ENCODE peak calls at places on chromosomes 4 and X, in four cellular contexts. A, S, O and M are unnamed samples.

GRCh38 chrX:10902001-10902400 is 209.1 kb upstream of the HCCS start:
- DNase-seq in S (no peak), A (no peak), O (no peak), M (no peak)

GRCh38 chr4:3862640-3863420 is 96.6 kb downstream of the ADRA2C start:
- DNase-seq in A (peak; percentile 43), S (no peak), O (peak; percentile 94), M (peak; percentile 80)

GRCh38 chr4:73976716-73977115 is 5.1 kb downstream of the PF4 start:
- DNase-seq in S (no peak), O (no peak), A (no peak), M (no peak)

GRCh38 chr4:82780398-82781231 is 18.0 kb downstream of the SCD5 start:
- DNase-seq in A (peak; percentile 86), O (peak; percentile 21), S (peak; percentile 97), M (no peak)

GRCh38 chr4:151184523-151185458 is 85.4 kb downstream of the RPS3A start:
- DNase-seq in O (no peak), A (no peak), S (no peak), M (no peak)

GRCh38 chr4:98284640-98285046 is 23.5 kb downstream of the RAP1GDS1 start:
- DNase-seq in A (no peak), S (no peak), O (peak; percentile 91), M (no peak)

GRCh38 chrX:49754238-49754857 is 58.6 kb upstream of the PAGE1 start:
- DNase-seq in O (peak; percentile 60), S (peak; percentile 48), A (no peak), M (peak; percentile 4)

GRCh38 chr4:109298279-109299010 is 4.0 kb downstream of the COL25A1 start:
- DNase-seq in O (peak; percentile 61), A (no peak), S (no peak), M (no peak)

GRCh38 chr4:8586671-8587468 is 5.7 kb upstream of the CPZ start:
- DNase-seq in O (no peak), S (no peak), A (no peak), M (no peak)

GRCh38 chr4:184250795-184251679 is 33.4 kb upstream of the ENPP6 start:
- DNase-seq in O (peak; percentile 92), A (no peak), S (peak; percentile 37), M (peak; percentile 16)

GRCh38 chr4:95701500-95701899 is 138.4 kb upstream of the PDHA2 start:
- DNase-seq in S (no peak), A (no peak), O (peak; percentile 15), M (peak; percentile 22)

GRCh38 chr4:41670530-41670929 is 78.0 kb downstream of the PHOX2B start:
- DNase-seq in O (no peak), A (no peak), S (peak; percentile 16), M (no peak)

GRCh38 chr4:26877417-26877816 is 16.8 kb downstream of the STIM2 start:
- DNase-seq in A (no peak), S (no peak), O (no peak), M (no peak)

GRCh38 chr4:2535386-2536192 is 858 bp upstream of the FAM193A start:
- DNase-seq in A (peak; percentile 78), S (peak; percentile 66), O (peak; percentile 75), M (no peak)

GRCh38 chr4:105283501-105283900 is 136.8 kb downstream of the TET2 start:
- DNase-seq in O (no peak), S (no peak), A (no peak), M (no peak)

GRCh38 chrX:24733111-24733510 is 39.4 kb downstream of the POLA1 start:
- DNase-seq in O (no peak), S (no peak), A (no peak), M (no peak)

GRCh38 chr4:122755675-122756074 is 23.2 kb downstream of the BBS12 start:
- DNase-seq in O (no peak), S (no peak), A (no peak), M (no peak)

GRCh38 chr4:128820631-128821119 is 11.2 kb downstream of the JADE1 start:
- DNase-seq in O (no peak), S (no peak), A (no peak), M (no peak)

GRCh38 chr4:128821151-128821550 is 11.7 kb downstream of the JADE1 start:
- DNase-seq in O (no peak), A (no peak), S (no peak), M (no peak)

GRCh38 chr4:128825226-128825625 is 15.7 kb downstream of the JADE1 start:
- DNase-seq in S (no peak), A (no peak), O (peak; percentile 44), M (no peak)

GRCh38 chr4:128819082-128819742 is 9.7 kb downstream of the JADE1 start:
- DNase-seq in O (no peak), A (no peak), S (no peak), M (no peak)

GRCh38 chr4:128823025-128823661 is 13.6 kb downstream of the JADE1 start:
- DNase-seq in O (no peak), A (no peak), S (no peak), M (no peak)
- H3K4me1 ChIP-seq in O (peaks cover 100% of the 10 kb centered on the region), A (peaks cover 15% of the 10 kb centered on the region), S (no peaks in the 10 kb centered on the region), M (peaks cover 7% of the 10 kb centered on the region)

GRCh38 chr4:47075919-47076318 is 44.6 kb downstream of the GABRB1 start:
- DNase-seq in A (no peak), S (no peak), O (peak; percentile 34), M (no peak)

GRCh38 chr4:47068986-47069385 is 37.6 kb downstream of the GABRB1 start:
- DNase-seq in O (no peak), A (no peak), S (no peak), M (no peak)

GRCh38 chr4:47075241-47075640 is 43.9 kb downstream of the GABRB1 start:
- DNase-seq in S (no peak), O (no peak), A (no peak), M (no peak)

GRCh38 chr4:47071863-47072441 is 40.6 kb downstream of the GABRB1 start:
- DNase-seq in O (no peak), A (no peak), S (no peak), M (no peak)

DNA sequence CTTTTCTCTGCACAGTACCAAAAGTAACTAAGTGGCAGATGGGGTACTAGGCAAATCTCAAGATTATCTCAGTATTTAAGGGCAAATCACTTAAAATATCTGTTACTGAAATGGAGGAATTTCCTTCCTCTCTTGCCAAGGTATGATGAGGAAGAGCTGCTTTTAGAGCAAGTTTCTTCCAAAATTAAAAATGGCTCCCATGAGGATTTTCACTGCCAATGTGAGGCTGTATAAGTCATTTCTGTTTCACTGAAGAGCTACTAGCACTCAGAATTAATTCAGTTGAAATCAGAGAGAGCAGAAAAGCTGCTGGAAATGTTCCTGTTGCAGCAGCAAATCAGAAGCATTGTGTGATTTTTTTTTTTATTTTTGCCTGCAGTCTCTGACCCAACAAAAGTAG is 43.5 kb downstream of the GABRB1 start:
- DNase-seq in O (no peak), S (no peak), A (no peak), M (no peak)
- H3K4me1 ChIP-seq in O (peaks cover 7% of the 10 kb centered on the region), S (no peaks in the 10 kb centered on the region), A (no peaks in the 10 kb centered on the region), M (no peaks in the 10 kb centered on the region)

GRCh38 chrX:57232658-57233360 is 53.7 kb upstream of the FAAH2 start:
- DNase-seq in S (no peak), A (no peak), O (no peak), M (no peak)
- H3K4me1 ChIP-seq in S (no peaks in the 10 kb centered on the region), A (no peaks in the 10 kb centered on the region), O (no peaks in the 10 kb centered on the region), M (peaks cover 1% of the 10 kb centered on the region)

DNA sequence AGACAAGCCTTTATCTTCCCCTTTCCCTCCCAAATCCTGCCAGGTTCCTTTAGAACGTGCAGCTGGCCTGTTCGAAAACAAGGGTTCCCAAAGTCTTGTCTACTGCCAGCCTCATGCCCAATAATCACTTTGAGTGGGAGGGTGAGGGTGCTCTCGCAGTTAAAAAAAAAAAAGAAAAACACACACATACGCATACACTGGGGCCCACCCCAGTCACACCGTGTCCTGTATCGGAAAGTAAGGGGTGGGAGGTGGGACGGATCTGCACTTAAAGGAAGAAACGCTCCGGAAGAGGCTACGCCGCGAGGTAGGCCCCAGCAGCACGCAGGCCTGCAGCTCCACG is 495 bp downstream of the MAD2L1 start:
- DNase-seq in A (no peak), O (peak; percentile 42), S (no peak), M (no peak)
- H3K4me1 ChIP-seq in A (no peaks in the 10 kb centered on the region), O (peaks cover 24% of the 10 kb centered on the region), S (peaks cover 4% of the 10 kb centered on the region), M (peaks cover 3% of the 10 kb centered on the region)

GRCh38 chrX:134948333-134949241 is 42.2 kb upstream of the SMIM10 start:
- DNase-seq in A (no peak), O (no peak), S (no peak), M (no peak)
- H3K4me1 ChIP-seq in A (no peaks in the 10 kb centered on the region), O (peaks cover 7% of the 10 kb centered on the region), S (no peaks in the 10 kb centered on the region), M (no peaks in the 10 kb centered on the region)

GRCh38 chrX:19775830-19776498 is 111.4 kb downstream of the SH3KBP1 start:
- DNase-seq in O (no peak), A (no peak), S (no peak), M (no peak)
- H3K4me1 ChIP-seq in O (peaks cover 5% of the 10 kb centered on the region), A (no peaks in the 10 kb centered on the region), S (no peaks in the 10 kb centered on the region), M (no peaks in the 10 kb centered on the region)

DNA sequence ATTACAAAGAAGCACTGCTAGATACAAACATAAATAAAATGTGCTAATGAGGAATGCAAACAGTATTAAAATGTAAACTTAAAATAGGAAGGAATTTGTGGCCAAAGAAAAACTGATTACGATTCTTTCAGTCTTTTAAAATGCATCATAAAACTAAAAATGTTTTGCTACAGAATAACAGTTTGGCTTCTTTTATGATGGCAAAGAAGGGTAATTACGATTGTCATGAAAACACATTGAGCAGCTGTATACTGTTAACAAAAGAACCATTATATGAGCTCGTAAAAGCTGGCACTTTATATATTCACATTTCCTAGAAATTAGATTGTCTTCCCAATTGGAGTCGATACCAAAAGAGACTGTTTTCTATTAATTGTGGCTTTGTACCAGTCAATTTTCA is 290.4 kb downstream of the NR3C2 start:
- DNase-seq in S (no peak), O (no peak), A (no peak), M (no peak)
- H3K4me1 ChIP-seq in S (no peaks in the 10 kb centered on the region), O (no peaks in the 10 kb centered on the region), A (no peaks in the 10 kb centered on the region), M (no peaks in the 10 kb centered on the region)

GRCh38 chrX:16708016-16708415 is 4.5 kb downstream of the CTPS2 start:
- DNase-seq in S (no peak), O (no peak), A (no peak), M (no peak)
- H3K4me1 ChIP-seq in S (no peaks in the 10 kb centered on the region), O (peaks cover 3% of the 10 kb centered on the region), A (no peaks in the 10 kb centered on the region), M (no peaks in the 10 kb centered on the region)

GRCh38 chr4:39544580-39545315 is 17.5 kb upstream of the UGDH start:
- DNase-seq in A (no peak), S (no peak), O (no peak), M (no peak)
- H3K4me1 ChIP-seq in A (no peaks in the 10 kb centered on the region), S (no peaks in the 10 kb centered on the region), O (peaks cover 21% of the 10 kb centered on the region), M (no peaks in the 10 kb centered on the region)